ENCODE peak calls at places on chromosomes 13 and 19, in ten cellular contexts. Q, Y, U, W, J, S, I, F, T and O are unnamed samples.

GRCh38 chr13:108769213-108770070 is 140.0 kb downstream of the MYO16 start:
- DNase-seq in Q (no peak), Y (no peak), U (peak; percentile 71), W (no peak), J (no peak), S (peak; percentile 67), I (no peak), F (no peak), T (no peak), O (no peak)

GRCh38 chr13:46184277-46184699 is 2.3 kb upstream of the LCP1 start:
- DNase-seq in Q (peak; percentile 59), Y (no peak), U (peak; percentile 71), W (peak; percentile 91), J (peak; percentile 62), S (peak; percentile 93), I (peak; percentile 62), F (peak; percentile 66), T (no peak), O (no peak)

GRCh38 chr19:17420267-17420924 is 549 bp downstream of the MVB12A start:
- DNase-seq in Q (no peak), Y (peak; percentile 20), U (peak; percentile 27), W (no peak), J (no peak), S (peak; percentile 48), I (peak; percentile 62), F (no peak), T (no peak), O (no peak)

GRCh38 chr13:50843256-50844043 is at the start of gene DLEU7:
- DNase-seq in Q (no peak), Y (peak; percentile 25), U (no peak), W (no peak), J (no peak), S (no peak), I (no peak), F (no peak), T (no peak), O (no peak)

GRCh38 chr13:51175639-51176038 is 46.6 kb upstream of the FAM124A start:
- DNase-seq in Q (no peak), Y (no peak), U (no peak), W (no peak), J (no peak), S (no peak), I (no peak), F (no peak), T (no peak), O (no peak)

GRCh38 chr13:49938921-49939320 is 2.8 kb upstream of the SPRYD7 start:
- DNase-seq in Q (no peak), Y (no peak), U (no peak), W (no peak), J (no peak), S (no peak), I (no peak), F (no peak), T (no peak), O (no peak)

GRCh38 chr13:108690726-108691125 is 61.3 kb downstream of the MYO16 start:
- DNase-seq in Q (no peak), Y (no peak), U (no peak), W (no peak), J (no peak), S (no peak), I (no peak), F (no peak), T (no peak), O (no peak)

GRCh38 chr13:112741185-112741755 is 51.4 kb downstream of the ATP11A start:
- DNase-seq in Q (no peak), Y (no peak), U (no peak), W (no peak), J (no peak), S (no peak), I (no peak), F (no peak), T (no peak), O (no peak)

GRCh38 chr19:4896372-4896771 is 6.3 kb downstream of the ARRDC5 start:
- DNase-seq in Q (no peak), Y (no peak), U (peak; percentile 50), W (no peak), J (no peak), S (no peak), I (no peak), F (no peak), T (peak; percentile 37), O (no peak)

GRCh38 chr13:98083507-98083906 is 59.4 kb upstream of the FARP1 start:
- DNase-seq in Q (no peak), Y (no peak), U (peak; percentile 87), W (no peak), J (no peak), S (no peak), I (no peak), F (no peak), T (peak; percentile 89), O (no peak)

GRCh38 chr13:46663216-46663615 is 110.2 kb downstream of the LRCH1 start:
- DNase-seq in Q (no peak), Y (no peak), U (no peak), W (no peak), J (no peak), S (no peak), I (no peak), F (no peak), T (no peak), O (peak; percentile 32)